ENCODE peak calls at places on chromosomes 11 and 22, in four cellular contexts. M is K562, N is HepG2, L is GM12878. J is an unnamed sample.

GRCh38 chr11:13767461-13767860 is 99.0 kb downstream of the FAR1 start:
- DNase-seq in N (no peak), M (peak), L (no peak), J (no peak)

GRCh38 chr11:11010624-11011127 is 152.8 kb upstream of the ZBED5 start:
- DNase-seq in L (no peak), N (peak), M (peak), J (no peak)

GRCh38 chr11:75596914-75597313 is 34.9 kb downstream of the SERPINH1 start:
- DNase-seq in M (no peak), N (no peak), L (no peak), J (no peak)

GRCh38 chr11:111416231-111416960 is 37.3 kb upstream of the POU2AF1 start:
- DNase-seq in L (no peak), M (no peak), N (no peak), J (no peak)

GRCh38 chr22:41565403-41566054 is 4.7 kb downstream of the CSDC2 start:
- DNase-seq in L (no peak), M (peak), N (peak), J (no peak)

GRCh38 chr11:94171693-94172440 is 43.2 kb downstream of the PANX1 start:
- DNase-seq in M (peak), N (peak), L (no peak), J (peak)

GRCh38 chr11:6531267-6531752 is 34.2 kb downstream of the DNHD1 start:
- DNase-seq in N (peak), M (peak), L (peak), J (no peak)

GRCh38 chr22:22030493-22031182 is 48.1 kb upstream of the TOP3B start:
- DNase-seq in M (peak), N (peak), L (peak), J (no peak)

GRCh38 chr11:85762226-85762625 is 48.7 kb downstream of the SYTL2 start:
- DNase-seq in N (no peak), L (no peak), M (no peak), J (no peak)

GRCh38 chr11:11265320-11265719 is 87.7 kb downstream of the CSNK2A3 start:
- DNase-seq in M (no peak), N (no peak), L (no peak), J (no peak)

GRCh38 chr22:43110927-43111623 is 525 bp downstream of the BIK start:
- DNase-seq in L (no peak), N (no peak), M (no peak), J (peak)

GRCh38 chr22:39773976-39774539 is 119.5 kb downstream of the ENTHD1 start:
- DNase-seq in N (no peak), M (peak), L (peak), J (no peak)

GRCh38 chr22:22948651-22949611 is 61.3 kb downstream of the IGLL5 start:
- DNase-seq in N (no peak), L (no peak), M (no peak), J (no peak)

GRCh38 chr11:87180743-87181142 is 143.0 kb downstream of the TMEM135 start:
- DNase-seq in L (no peak), M (no peak), N (no peak), J (no peak)

GRCh38 chr11:68012044-68012842 is 2.1 kb downstream of the ALDH3B1 start:
- DNase-seq in N (no peak), M (no peak), L (no peak), J (no peak)
- TF ChIP-seq CBX5 in N (no peak), M (no peak), L (no peak), J (no peak)

GRCh38 chr11:45812581-45813548 is 7.9 kb downstream of the SLC35C1 start:
- DNase-seq in N (no peak), M (no peak), L (no peak), J (no peak)
- TF ChIP-seq EP300 in N (no peak), M (no peak), L (no peak), J (no peak)

GRCh38 chr22:37077802-37078448 is 26.4 kb downstream of the KCTD17 start:
- DNase-seq in M (peak), N (peak), L (no peak), J (peak)

GRCh38 chr22:37074537-37074936 is 23.0 kb downstream of the KCTD17 start:
- DNase-seq in N (no peak), M (no peak), L (no peak), J (no peak)

GRCh38 chr22:37075046-37075445 is 23.5 kb downstream of the KCTD17 start:
- DNase-seq in N (no peak), M (no peak), L (no peak), J (no peak)

GRCh38 chr22:37079158-37079557 is 27.6 kb downstream of the KCTD17 start:
- DNase-seq in M (no peak), N (no peak), L (no peak), J (no peak)

DNA sequence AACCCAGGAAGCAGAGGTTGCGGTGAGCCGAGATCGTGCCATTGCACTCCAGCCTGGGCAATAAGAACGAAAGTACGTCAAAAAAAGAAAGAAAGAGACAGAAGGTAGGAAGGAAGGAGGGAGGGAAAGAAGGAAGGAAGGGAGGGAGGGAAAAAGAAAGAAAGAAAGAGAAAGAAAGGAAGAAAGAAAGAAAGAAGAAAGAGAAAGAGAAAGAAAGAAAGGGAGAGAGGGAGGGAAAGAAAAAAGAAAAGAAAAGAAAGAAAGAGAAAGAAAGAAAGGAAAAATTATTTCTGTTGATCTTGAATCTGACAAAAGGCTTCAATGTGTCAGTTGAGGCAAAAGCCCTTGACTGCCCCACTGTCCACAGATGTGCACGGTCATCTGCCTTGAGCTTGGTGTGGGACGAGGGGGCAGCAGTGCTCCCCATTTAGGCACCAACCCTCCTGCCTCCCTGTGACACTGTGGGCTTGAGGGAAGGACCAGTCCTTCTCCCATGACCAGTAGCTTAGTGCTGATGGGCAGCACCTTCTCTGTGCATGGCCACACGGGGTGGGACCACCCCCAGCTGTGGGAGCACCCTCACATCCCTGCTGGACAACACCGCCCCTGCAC is 24.4 kb downstream of the KCTD17 start:
- DNase-seq in L (no peak), N (no peak), M (no peak), J (no peak)
- TF ChIP-seq EZH2 in L (no peak), N (no peak), M (no peak), J (no peak)

DNA sequence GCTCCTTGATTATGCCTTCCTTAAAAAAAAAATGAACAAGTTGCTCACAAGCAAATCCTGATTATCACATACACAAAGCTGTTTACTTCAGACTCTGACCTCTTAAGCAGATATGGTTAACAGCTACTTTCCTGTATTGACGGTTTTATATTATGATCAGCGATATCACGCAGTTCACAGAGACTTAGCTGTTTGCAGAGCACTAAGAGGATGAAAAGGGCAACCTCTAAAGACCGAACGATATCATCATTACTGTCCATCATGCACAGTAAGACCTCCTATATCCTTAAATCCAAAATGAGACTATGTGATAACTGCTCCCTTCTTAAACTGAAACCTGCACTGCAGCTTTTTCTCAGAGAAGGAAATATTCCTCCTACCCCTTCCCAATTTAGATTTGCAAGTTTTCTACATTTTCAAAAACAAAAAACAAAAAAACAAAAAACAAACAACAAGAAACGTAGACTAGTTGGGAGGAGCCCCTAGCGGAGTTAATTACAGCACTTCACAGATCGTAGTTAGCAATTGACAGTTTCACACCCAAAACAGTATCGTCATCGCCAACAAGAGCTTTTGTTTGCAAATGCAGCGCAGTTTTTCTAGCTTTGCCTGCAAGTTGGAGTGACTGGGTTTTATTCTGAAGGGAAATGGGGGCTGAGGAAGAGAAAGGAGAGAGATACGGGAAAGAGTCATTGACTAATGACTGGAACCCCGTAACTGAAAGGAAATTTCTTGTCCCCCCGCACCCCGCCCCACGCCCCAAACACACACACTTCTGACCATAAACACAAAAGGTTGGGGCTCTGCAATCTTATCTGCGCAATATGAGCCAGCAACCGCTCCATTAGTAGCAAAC is 1.2 kb downstream of the DDX6 start:
- DNase-seq in M (peak), L (peak), N (no peak), J (peak)
- TF ChIP-seq CBX5 in M (no peak), L (no peak), N (no peak), J (no peak)

GRCh38 chr11:95442531-95443050 is 211.6 kb upstream of the SESN3 start:
- DNase-seq in M (no peak), L (no peak), N (no peak), J (no peak)

GRCh38 chr11:95445746-95446333 is 214.8 kb upstream of the SESN3 start:
- DNase-seq in M (no peak), L (no peak), N (no peak), J (no peak)

GRCh38 chr11:95444309-95445202 is 213.6 kb upstream of the SESN3 start:
- DNase-seq in L (no peak), N (no peak), M (no peak), J (no peak)

GRCh38 chr11:95443386-95443785 is 212.4 kb upstream of the SESN3 start:
- DNase-seq in N (peak), L (peak), M (peak), J (no peak)
- TF ChIP-seq EP300 in N (no peak), L (no peak), M (no peak), J (no peak)

DNA sequence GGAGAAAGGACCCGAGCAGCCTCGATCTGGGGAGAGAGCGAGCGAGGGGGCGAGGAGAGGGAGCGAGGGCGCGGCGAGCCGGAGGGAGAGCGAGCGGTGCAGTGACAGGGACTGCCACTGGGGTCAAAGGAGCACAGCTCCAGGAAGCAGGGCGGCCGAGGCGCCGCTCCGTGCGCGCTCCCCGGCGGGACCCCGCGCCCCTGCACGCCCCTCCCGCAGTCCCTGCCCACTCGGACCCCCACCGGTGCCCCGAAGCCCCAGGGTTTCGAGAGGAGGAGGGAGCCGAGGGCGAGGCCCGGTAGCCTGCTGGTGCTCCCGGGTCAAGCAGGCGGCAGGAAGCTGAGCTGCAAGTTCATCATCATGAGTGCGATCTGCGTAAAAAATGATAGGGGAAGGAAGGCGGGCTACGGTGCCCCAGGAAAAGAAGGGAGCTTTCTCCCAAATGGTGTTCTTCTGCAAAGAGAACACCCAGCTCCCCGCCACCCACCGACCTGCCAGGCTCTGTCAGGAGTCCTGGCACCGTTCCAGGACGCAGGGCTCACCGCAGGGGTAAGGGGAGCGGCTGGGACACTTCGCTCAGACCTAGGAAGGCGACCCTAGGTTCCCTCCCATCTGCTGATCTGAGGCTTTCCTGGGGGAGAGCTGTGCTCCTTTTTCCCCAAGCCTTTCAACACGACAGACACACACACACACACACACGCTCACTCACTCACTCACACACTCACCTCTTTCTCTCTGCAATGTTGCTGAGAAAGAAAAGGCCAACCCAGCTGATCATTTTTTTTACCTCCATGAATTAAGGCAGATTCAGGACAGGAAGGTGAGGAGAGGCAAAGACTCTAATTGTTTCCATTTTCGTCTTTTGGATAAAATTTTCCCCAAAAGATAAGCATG is at the start of gene MPPED2:
- DNase-seq in L (no peak), M (peak), N (no peak), J (no peak)
- TF ChIP-seq EZH2 in L (no peak), M (no peak), N (no peak), J (no peak)

GRCh38 chr11:132655187-132655855 is 877.0 kb downstream of the OPCML start:
- DNase-seq in M (no peak), N (no peak), L (no peak), J (no peak)
- TF ChIP-seq CBX5 in M (no peak), N (no peak), L (no peak), J (no peak)